ENCODE peak calls at places on chromosomes 7 and 10, in four cellular contexts. C is heart left ventricle, U is breast epithelium, N is transverse colon. G is an unnamed sample. For H3K4me1, the result is how much of the 10 kb centered on the place peaks cover.

GRCh38 chr7:80847895-80848294 is 71.0 kb downstream of the SEMA3C start:
- DNase-seq in N (no peak), U (no peak), C (no peak), G (no peak)

GRCh38 chr7:46544396-46545008 is 623.4 kb upstream of the IGFBP3 start:
- DNase-seq in N (no peak), U (no peak), C (no peak), G (no peak)

GRCh38 chr7:105652359-105652993 is 71.2 kb upstream of the EFCAB10 start:
- DNase-seq in N (peak), C (peak), U (peak), G (peak)

GRCh38 chr7:148815612-148816011 is 68.5 kb downstream of the EZH2 start:
- DNase-seq in U (no peak), N (peak), C (no peak), G (no peak)

GRCh38 chr10:53269482-53269881 is 496.9 kb upstream of the MBL2 start:
- DNase-seq in N (no peak), C (no peak), U (no peak), G (no peak)

GRCh38 chr10:112361951-112362770 is 11.8 kb upstream of the ACSL5 start:
- DNase-seq in U (peak), N (peak), C (peak), G (no peak)

GRCh38 chr10:88033793-88034192 is 170.4 kb downstream of the PTEN start:
- DNase-seq in N (no peak), C (no peak), U (no peak), G (no peak)

GRCh38 chr10:89633484-89633883 is 11.6 kb downstream of the PANK1 start:
- DNase-seq in C (no peak), U (no peak), N (no peak), G (no peak)

GRCh38 chr7:110786576-110786975 is 304.4 kb upstream of the LRRN3 start:
- DNase-seq in U (no peak), C (no peak), N (no peak), G (no peak)

GRCh38 chr10:12785338-12785934 is 216.1 kb downstream of the CCDC3 start:
- DNase-seq in C (no peak), N (no peak), U (no peak), G (no peak)

GRCh38 chr10:130455791-130456190 is 319.6 kb downstream of the GLRX3 start:
- DNase-seq in N (no peak), U (no peak), C (no peak), G (no peak)

GRCh38 chr7:5420108-5420840 is 3.4 kb downstream of the TNRC18 start:
- DNase-seq in C (peak), N (no peak), U (no peak), G (peak)

GRCh38 chr10:17793041-17793440 is 16.1 kb upstream of the MRC1 start:
- DNase-seq in C (no peak), N (no peak), U (no peak), G (no peak)

GRCh38 chr7:150580615-150580986 is 13.4 kb downstream of the GIMAP4 start:
- DNase-seq in U (no peak), N (no peak), C (no peak), G (no peak)

DNA sequence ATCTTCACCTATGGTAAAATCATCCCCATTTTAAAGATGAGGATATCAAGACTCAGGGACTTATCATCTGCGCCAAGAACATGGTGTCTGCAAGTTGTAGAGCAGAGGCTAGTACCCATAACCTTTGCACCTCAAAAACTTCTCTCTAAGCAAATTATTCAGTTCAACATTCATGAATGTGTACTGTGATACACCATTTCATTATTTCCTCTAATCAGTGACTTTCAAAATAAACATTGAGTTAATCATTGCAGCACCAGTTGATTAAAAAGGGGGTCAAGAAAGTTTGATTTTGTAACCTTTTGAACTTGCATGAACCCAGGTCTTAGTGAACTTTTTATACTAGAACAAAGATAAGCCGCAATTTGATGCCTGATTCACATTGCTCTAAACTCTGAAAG is 47.6 kb upstream of the CYP2C8 start:
- DNase-seq in C (no peak), U (no peak), N (no peak), G (no peak)
- H3K27ac ChIP-seq in C (no peak), U (no peak), N (no peak), G (no peak)

GRCh38 chr10:15791816-15792524 is 68.3 kb downstream of the MINDY3 start:
- DNase-seq in U (no peak), C (peak), N (no peak), G (peak)

GRCh38 chr10:15795000-15795792 is 65.1 kb downstream of the MINDY3 start:
- DNase-seq in N (no peak), U (no peak), C (no peak), G (no peak)

GRCh38 chr10:15793664-15794063 is 66.6 kb downstream of the MINDY3 start:
- DNase-seq in U (no peak), N (no peak), C (no peak), G (no peak)

GRCh38 chr10:15794569-15794968 is 65.7 kb downstream of the MINDY3 start:
- DNase-seq in C (no peak), U (no peak), N (no peak), G (no peak)

GRCh38 chr10:15792777-15793176 is 67.5 kb downstream of the MINDY3 start:
- DNase-seq in U (no peak), N (no peak), C (no peak), G (no peak)
- H3K4me1 ChIP-seq in U (under half), N (under half), C (under half), G (under half)

GRCh38 chr10:86775056-86775858 is 18.8 kb downstream of the BMPR1A start:
- DNase-seq in C (no peak), U (no peak), N (no peak), G (no peak)
- H3K27ac ChIP-seq in C (peak), U (peak), N (peak), G (no peak)

DNA sequence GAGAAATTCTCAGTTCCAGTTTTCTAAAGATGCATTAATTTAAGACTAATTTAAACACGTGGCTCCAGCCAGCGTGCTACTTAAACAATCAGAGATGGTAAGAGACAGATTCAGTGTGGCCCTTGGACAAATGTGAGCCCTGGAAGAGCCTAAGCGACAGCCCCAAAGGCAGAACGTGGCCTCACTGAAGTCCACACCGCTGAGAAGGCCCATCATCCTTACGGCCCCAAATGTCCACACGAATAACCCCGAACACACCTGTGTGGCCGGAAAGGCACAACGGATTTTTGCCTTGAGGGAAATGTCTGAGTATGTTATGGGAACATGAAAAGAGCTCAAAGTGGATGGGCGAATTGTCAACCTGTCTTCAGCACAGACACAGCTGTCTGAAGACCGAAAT is 3.2 kb downstream of the COX19 start:
- DNase-seq in N (no peak), C (no peak), U (no peak), G (no peak)
- H3K4me1 ChIP-seq in N (under half), C (under half), U (under half), G (under half)

DNA sequence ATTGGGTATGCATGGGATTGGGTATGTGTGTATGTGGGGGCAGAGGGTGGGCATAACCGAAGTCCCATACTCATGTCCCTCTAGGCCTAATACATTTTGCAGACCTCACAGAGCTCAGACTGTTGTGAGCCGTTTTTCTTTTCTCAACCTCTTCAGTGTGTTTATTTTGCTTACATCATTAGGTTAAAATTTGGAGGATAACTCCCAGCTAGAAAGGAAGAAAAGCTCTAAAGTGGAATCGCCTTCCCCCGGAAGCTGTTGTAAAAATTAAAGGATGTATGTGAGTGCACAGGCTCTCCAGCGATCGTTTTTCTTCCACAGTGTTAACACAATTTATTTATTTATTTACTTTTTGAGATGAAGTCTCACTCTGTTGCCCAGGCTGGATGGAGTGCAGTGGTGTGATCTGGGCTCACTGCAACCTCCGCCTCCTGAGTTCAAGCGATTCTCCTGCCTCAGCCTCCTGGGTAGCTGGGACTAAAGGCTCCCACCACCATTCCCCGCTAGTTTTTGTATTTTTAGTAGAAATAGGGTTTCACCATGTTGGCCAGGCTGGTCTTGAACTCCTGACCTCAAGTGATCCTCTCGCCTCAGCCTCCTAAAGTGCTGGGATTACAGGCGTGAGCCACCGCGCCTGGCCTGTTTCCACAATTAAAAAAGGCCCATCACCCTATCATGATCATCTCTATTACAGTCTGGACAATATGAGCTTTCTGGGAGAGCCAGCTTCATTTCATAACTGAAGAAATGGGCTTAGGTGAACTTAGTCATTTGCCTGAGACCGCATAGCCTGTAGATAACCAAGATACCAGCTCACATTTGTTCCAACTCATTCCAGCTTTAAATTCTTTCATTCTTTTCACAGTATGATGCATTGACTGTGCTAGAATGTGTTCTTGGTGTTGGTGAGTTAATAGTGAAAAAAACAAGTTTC is 1.7 kb upstream of the H2AZ2 start:
- DNase-seq in U (no peak), C (no peak), N (no peak), G (no peak)
- H3K27ac ChIP-seq in U (no peak), C (no peak), N (peak), G (no peak)

GRCh38 chr7:36037121-36037662 is 115.9 kb upstream of the EEPD1 start:
- DNase-seq in U (peak), C (peak), N (peak), G (no peak)

GRCh38 chr7:36040679-36041078 is 112.4 kb upstream of the EEPD1 start:
- DNase-seq in C (no peak), U (no peak), N (no peak), G (no peak)

GRCh38 chr7:36038063-36038721 is 114.9 kb upstream of the EEPD1 start:
- DNase-seq in N (no peak), C (no peak), U (no peak), G (no peak)

GRCh38 chr7:36039243-36039642 is 113.8 kb upstream of the EEPD1 start:
- DNase-seq in N (no peak), U (no peak), C (no peak), G (no peak)

DNA sequence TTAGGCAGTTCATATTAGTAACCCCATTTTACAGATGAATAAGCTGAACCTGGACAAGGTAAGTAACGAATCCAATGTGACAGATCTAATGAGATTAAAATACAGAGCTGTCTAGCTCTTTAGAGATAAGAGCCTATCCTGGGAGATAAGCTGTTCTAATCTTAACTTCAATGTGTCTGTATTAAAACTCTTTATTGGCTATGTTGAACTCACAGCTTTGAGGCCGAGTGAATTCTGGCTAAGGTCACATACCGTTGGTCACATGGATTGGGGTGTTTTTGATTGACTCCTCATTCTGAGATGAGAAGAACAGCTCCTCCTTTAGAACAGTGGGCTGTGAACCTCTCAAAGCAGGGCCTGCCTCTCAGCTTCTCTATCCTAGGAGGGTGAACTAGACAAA is 113.4 kb upstream of the EEPD1 start:
- DNase-seq in N (no peak), C (no peak), U (no peak), G (no peak)
- H3K4me1 ChIP-seq in N (under half), C (under half), U (under half), G (under half)

G was measured in aorta.